ENCODE peak calls at places on chromosome 17, in six cellular contexts. V is stimulated activated CD4-positive, alpha-beta T cell treated with anti-CD3 and anti-CD28 coated beads, Interleukin-1b, Interleukin-23, amount 100 ng/mL, for 1 hour; I is T-helper 2 cell; X is activated CD4-positive, alpha-beta T cell treated with anti-CD3 and anti-CD28 coated beads for 4 hours; J is NCI-H1105; W is COR-L47. H is an unnamed sample.
A peak's percentile ranks its signal among the peaks of the same experiment; 100 is the strongest.

GRCh38 chr17:29237476-29238132 is 9.1 kb upstream of the CRYBA1 start:
- DNase-seq in X (no peak), J (no peak), V (no peak), W (no peak), I (no peak), H (no peak)

GRCh38 chr17:53490447-53490968 is 332.2 kb upstream of the KIF2B start:
- DNase-seq in X (no peak), V (no peak), I (no peak), J (no peak), W (no peak), H (no peak)

GRCh38 chr17:49952912-49953497 is 16.0 kb upstream of the DLX4 start:
- DNase-seq in I (no peak), J (no peak), X (no peak), W (no peak), V (no peak), H (no peak)

GRCh38 chr17:2562162-2562858 is 31.1 kb upstream of the PAFAH1B1 start:
- DNase-seq in I (no peak), J (no peak), X (no peak), W (no peak), V (no peak), H (no peak)

GRCh38 chr17:82403662-82404660 is 14.2 kb upstream of the HEXD start:
- DNase-seq in J (no peak), X (no peak), V (no peak), I (no peak), W (no peak), H (no peak)

GRCh38 chr17:49434821-49435581 is 20.3 kb upstream of the PHB1 start:
- DNase-seq in I (no peak), W (no peak), J (no peak), X (peak; percentile 49), V (peak; percentile 10), H (no peak)

GRCh38 chr17:58630883-58631522 is 60.8 kb downstream of the TEX14 start:
- DNase-seq in W (no peak), I (no peak), X (no peak), V (no peak), J (peak; percentile 31), H (no peak)

GRCh38 chr17:50257574-50258224 is 16.6 kb upstream of the TMEM92 start:
- DNase-seq in J (no peak), I (no peak), V (no peak), W (no peak), X (no peak), H (no peak)

GRCh38 chr17:62456016-62456415 is 22.6 kb upstream of the TLK2 start:
- DNase-seq in W (no peak), X (no peak), I (no peak), V (no peak), J (no peak), H (no peak)

GRCh38 chr17:81666092-81666341 is 388 bp downstream of the OXLD1 start:
- DNase-seq in I (no peak), W (no peak), X (peak; percentile 25), V (no peak), J (no peak), H (no peak)

GRCh38 chr17:82371333-82372062 is at the start of gene UTS2R:
- DNase-seq in X (no peak), I (no peak), J (no peak), V (no peak), W (no peak), H (peak; percentile 72)

GRCh38 chr17:8861482-8862181 is 5.8 kb downstream of the PIK3R6 start:
- DNase-seq in I (no peak), X (no peak), J (no peak), V (no peak), W (no peak), H (no peak)

GRCh38 chr17:71764507-71764906 is 356.3 kb upstream of the SOX9 start:
- DNase-seq in W (no peak), J (no peak), X (no peak), I (no peak), V (no peak), H (no peak)

GRCh38 chr17:412211-413015 is 59.8 kb upstream of the RPH3AL start:
- DNase-seq in V (peak; percentile 30), X (peak; percentile 76), J (peak; percentile 1), W (no peak), I (peak; percentile 54), H (no peak)

GRCh38 chr17:13420294-13421277 is 181.1 kb downstream of the HS3ST3A1 start:
- DNase-seq in X (no peak), V (no peak), I (no peak), J (no peak), W (no peak), H (no peak)

GRCh38 chr17:50027639-50028206 is 28.2 kb upstream of the ITGA3 start:
- DNase-seq in J (no peak), V (no peak), I (no peak), X (no peak), W (no peak), H (peak; percentile 87)

GRCh38 chr17:67531291-67531690 is 154.2 kb downstream of the PITPNC1 start:
- DNase-seq in X (no peak), W (no peak), J (no peak), I (no peak), V (no peak), H (no peak)

GRCh38 chr17:17201907-17202306 is 4.2 kb downstream of the PLD6 start:
- DNase-seq in W (no peak), I (no peak), V (no peak), J (no peak), X (no peak), H (no peak)

GRCh38 chr17:83032781-83033180 is 46.6 kb upstream of the METRNL start:
- DNase-seq in X (no peak), V (no peak), I (no peak), J (no peak), W (no peak), H (peak; percentile 8)

GRCh38 chr17:20133552-20133951 is 124.4 kb downstream of the SPECC1 start:
- DNase-seq in W (no peak), J (no peak), X (no peak), V (no peak), I (no peak), H (no peak)

GRCh38 chr17:1090454-1091189 is 89.2 kb downstream of the ABR start:
- DNase-seq in I (no peak), X (no peak), J (no peak), V (no peak), W (no peak), H (no peak)

GRCh38 chr17:47708864-47709541 is 15.0 kb downstream of the TBKBP1 start:
- DNase-seq in J (no peak), V (no peak), X (no peak), W (no peak), I (no peak), H (no peak)

GRCh38 chr17:82882715-82883446 is 43.1 kb upstream of the ZNF750 start:
- DNase-seq in X (peak; percentile 65), W (no peak), J (no peak), I (peak; percentile 98), V (peak; percentile 24), H (peak; percentile 74)

GRCh38 chr17:73232587-73233373 is 28.9 kb downstream of the CPSF4L start:
- DNase-seq in V (no peak), J (no peak), W (peak; percentile 52), X (peak; percentile 15), I (no peak), H (peak; percentile 50)